ENCODE peak calls at places on chromosomes 2 and 18, in seven cellular contexts. R is T-helper 1 cell; K is GM03348; U is KG1; V is ureter; B is naive B cell; Z is CD8-positive, alpha-beta memory T cell. D is an unnamed sample.

GRCh38 chr2:130756041-130756720 is 841 bp downstream of the AMER3 start:
- DNase-seq in R (no peak), K (peak), U (peak), V (no peak), B (no peak), Z (no peak), D (peak)

GRCh38 chr2:240245706-240246105 is 105.2 kb upstream of the OTOS start:
- DNase-seq in R (no peak), K (peak), U (no peak), V (peak), B (no peak), Z (no peak), D (no peak)

GRCh38 chr18:26480897-26481795 is 67.2 kb downstream of the KCTD1 start:
- DNase-seq in R (no peak), K (peak), U (no peak), V (no peak), B (no peak), Z (no peak), D (peak)

GRCh38 chr2:6401301-6401700 is 464.4 kb downstream of the CMPK2 start:
- DNase-seq in R (no peak), K (no peak), U (no peak), V (no peak), B (no peak), Z (no peak), D (peak)

GRCh38 chr18:75289762-75290161 is 79.2 kb downstream of the TSHZ1 start:
- DNase-seq in R (no peak), K (no peak), U (no peak), V (no peak), B (no peak), Z (no peak), D (no peak)

GRCh38 chr2:226891780-226892590 is 56.1 kb downstream of the RHBDD1 start:
- DNase-seq in R (no peak), K (peak), U (no peak), V (no peak), B (no peak), Z (no peak), D (peak)

GRCh38 chr2:9146656-9147055 is 60.0 kb upstream of the ASAP2 start:
- DNase-seq in R (no peak), K (no peak), U (no peak), V (no peak), B (no peak), Z (no peak), D (no peak)

GRCh38 chr2:177783835-177784448 is 288.6 kb downstream of the PDE11A start:
- DNase-seq in R (no peak), K (peak), U (peak), V (no peak), B (no peak), Z (peak), D (peak)

GRCh38 chr2:96330407-96330806 is 5.2 kb upstream of the NCAPH start:
- DNase-seq in R (no peak), K (peak), U (no peak), V (no peak), B (no peak), Z (no peak), D (peak)

GRCh38 chr18:41949206-41949920 is 5.7 kb upstream of the PIK3C3 start:
- DNase-seq in R (no peak), K (no peak), U (no peak), V (no peak), B (no peak), Z (no peak), D (no peak)

GRCh38 chr2:2806711-2807110 is 475.6 kb upstream of the MYT1L start:
- DNase-seq in R (no peak), K (no peak), U (no peak), V (no peak), B (no peak), Z (no peak), D (no peak)

GRCh38 chr2:46229134-46230063 is 67.8 kb upstream of the EPAS1 start:
- DNase-seq in R (peak), K (peak), U (no peak), V (no peak), B (no peak), Z (no peak), D (no peak)

GRCh38 chr2:68734688-68735525 is at the start of gene ARHGAP25:
- DNase-seq in R (peak), K (no peak), U (peak), V (peak), B (peak), Z (peak), D (no peak)

GRCh38 chr18:75727479-75727878 is 300.0 kb upstream of the SMIM21 start:
- DNase-seq in R (no peak), K (peak), U (no peak), V (no peak), B (no peak), Z (no peak), D (peak)

GRCh38 chr18:36786686-36787085 is 42.1 kb downstream of the TPGS2 start:
- DNase-seq in R (no peak), K (peak), U (no peak), V (no peak), B (no peak), Z (no peak), D (peak)

GRCh38 chr2:55419236-55419513 is 481 bp downstream of the CCDC88A start:
- DNase-seq in R (no peak), K (peak), U (no peak), V (no peak), B (peak), Z (peak), D (peak)

GRCh38 chr18:45856526-45856925 is 31.1 kb downstream of the SIGLEC15 start:
- DNase-seq in R (no peak), K (peak), U (no peak), V (no peak), B (no peak), Z (no peak), D (peak)

GRCh38 chr18:29087616-29088246 is 910.8 kb upstream of the CDH2 start:
- DNase-seq in R (no peak), K (no peak), U (no peak), V (no peak), B (no peak), Z (no peak), D (no peak)

GRCh38 chr2:59449264-59449663 is 1104.2 kb downstream of the BCL11A start:
- DNase-seq in R (no peak), K (no peak), U (no peak), V (no peak), B (peak), Z (no peak), D (no peak)

GRCh38 chr2:42256502-42256901 is 87.3 kb downstream of the EML4 start:
- DNase-seq in R (no peak), K (no peak), U (no peak), V (no peak), B (peak), Z (no peak), D (no peak)

GRCh38 chr2:221635949-221636348 is 63.8 kb upstream of the EPHA4 start:
- DNase-seq in R (no peak), K (no peak), U (no peak), V (no peak), B (no peak), Z (no peak), D (no peak)

GRCh38 chr2:37771600-37772088 is 100.2 kb upstream of the CDC42EP3 start:
- DNase-seq in R (no peak), K (peak), U (no peak), V (no peak), B (no peak), Z (no peak), D (peak)

GRCh38 chr18:64966667-64967066 is 784.1 kb upstream of the CDH7 start:
- DNase-seq in R (no peak), K (no peak), U (no peak), V (no peak), B (no peak), Z (no peak), D (no peak)

GRCh38 chr2:54274781-54275242 is 18.8 kb upstream of the TSPYL6 start:
- DNase-seq in R (no peak), K (peak), U (no peak), V (no peak), B (no peak), Z (no peak), D (peak)

GRCh38 chr2:224401641-224402342 is at the start of gene FAM124B:
- DNase-seq in R (no peak), K (no peak), U (peak), V (peak), B (peak), Z (peak), D (peak)

GRCh38 chr18:32286749-32287148 is 96.9 kb downstream of the MEP1B start:
- DNase-seq in R (no peak), K (no peak), U (no peak), V (no peak), B (no peak), Z (no peak), D (no peak)

GRCh38 chr2:128286011-128286721 is 32.5 kb downstream of the HS6ST1 start:
- DNase-seq in R (no peak), K (no peak), U (no peak), V (no peak), B (no peak), Z (no peak), D (no peak)

GRCh38 chr18:40006553-40007073 is 1948.4 kb upstream of the PIK3C3 start:
- DNase-seq in R (no peak), K (no peak), U (no peak), V (no peak), B (no peak), Z (no peak), D (no peak)

GRCh38 chr18:77101410-77102245 is 31.0 kb downstream of the MBP start:
- DNase-seq in R (no peak), K (peak), U (no peak), V (peak), B (peak), Z (peak), D (peak)

GRCh38 chr2:129058981-129059380 is 740.3 kb upstream of the HS6ST1 start:
- DNase-seq in R (no peak), K (no peak), U (no peak), V (no peak), B (no peak), Z (no peak), D (no peak)